ENCODE peak calls at places on chromosomes 2 and 18, in nine cellular contexts. Y, I, R, E, X, O, Q, L and W are unnamed samples.

GRCh38 chr2:112876971-112877361 is 34.0 kb upstream of the IL37 start:
- DNase-seq in L (no peak), Q (no peak), O (no peak), I (no peak), Y (no peak), X (no peak), E (no peak), R (no peak), W (no peak)

GRCh38 chr2:26399781-26400376 is 1.8 kb upstream of the DRC1 start:
- DNase-seq in Y (no peak), I (no peak), R (no peak), O (peak), E (no peak), L (no peak), X (no peak), Q (no peak), W (no peak)

GRCh38 chr2:106153781-106154180 is 40.3 kb downstream of the UXS1 start:
- DNase-seq in Q (no peak), X (no peak), E (no peak), I (no peak), Y (no peak), L (no peak), R (no peak), O (no peak), W (no peak)

GRCh38 chr2:148876190-148876588 is 1.2 kb downstream of the KIF5C start:
- DNase-seq in R (no peak), E (no peak), O (no peak), Q (no peak), Y (no peak), L (peak), I (peak), X (peak), W (no peak)

GRCh38 chr2:79910643-79911042 is 393.9 kb downstream of the LRRTM1 start:
- DNase-seq in R (no peak), E (no peak), Y (no peak), X (no peak), Q (no peak), L (no peak), O (no peak), I (no peak), W (no peak)

GRCh38 chr18:50729986-50730385 is 89.8 kb downstream of the MRO start:
- DNase-seq in X (no peak), I (no peak), R (no peak), Y (no peak), Q (no peak), O (no peak), L (no peak), E (no peak), W (no peak)

GRCh38 chr2:218027426-218028188 is 24.8 kb upstream of the TNS1 start:
- DNase-seq in Y (no peak), O (no peak), R (no peak), E (no peak), I (no peak), X (no peak), Q (peak), L (no peak), W (no peak)

GRCh38 chr18:48889981-48890735 is 60.6 kb downstream of the SMAD7 start:
- DNase-seq in X (no peak), L (no peak), Y (no peak), R (no peak), Q (no peak), E (no peak), I (no peak), O (no peak), W (no peak)

GRCh38 chr2:207163053-207163814 is 2.5 kb downstream of the KLF7 start:
- DNase-seq in I (peak), E (no peak), R (peak), O (peak), Q (peak), X (no peak), L (no peak), Y (no peak), W (peak)

GRCh38 chr2:159045545-159046454 is 77.4 kb downstream of the TANC1 start:
- DNase-seq in O (no peak), Y (no peak), L (no peak), R (no peak), Q (no peak), I (no peak), E (no peak), X (no peak), W (no peak)

GRCh38 chr2:38997784-38998183 is 108.1 kb downstream of the ARHGEF33 start:
- DNase-seq in O (no peak), X (no peak), R (peak), I (no peak), E (no peak), L (no peak), Q (peak), Y (no peak), W (peak)

GRCh38 chr2:170744248-170745002 is 25.8 kb upstream of the ERICH2 start:
- DNase-seq in R (no peak), X (no peak), Q (no peak), L (peak), E (no peak), O (no peak), I (no peak), Y (no peak), W (peak)

GRCh38 chr18:58247363-58247834 is 203.4 kb downstream of the NEDD4L start:
- DNase-seq in X (no peak), R (no peak), O (no peak), Y (no peak), Q (no peak), L (no peak), E (peak), I (no peak), W (no peak)

GRCh38 chr2:69429491-69430183 is 7.6 kb downstream of the NFU1 start:
- DNase-seq in E (no peak), R (no peak), L (no peak), Y (no peak), X (no peak), Q (no peak), O (no peak), I (no peak), W (no peak)

GRCh38 chr2:179201884-179202283 is 62.7 kb downstream of the SESTD1 start:
- DNase-seq in X (no peak), R (no peak), Y (no peak), E (no peak), O (peak), L (peak), Q (no peak), I (no peak), W (no peak)

GRCh38 chr2:141003967-141004657 is 1126.7 kb downstream of the LRP1B start:
- DNase-seq in X (no peak), E (no peak), Y (no peak), L (peak), R (no peak), O (no peak), I (no peak), Q (no peak), W (no peak)

GRCh38 chr2:118665784-118666529 is 181.5 kb downstream of the EN1 start:
- DNase-seq in Q (no peak), X (no peak), L (no peak), E (no peak), I (no peak), Y (no peak), R (no peak), O (no peak), W (no peak)

GRCh38 chr2:8543412-8544167 is 138.3 kb upstream of the ID2 start:
- DNase-seq in Y (no peak), R (peak), X (peak), O (peak), E (peak), L (peak), I (no peak), Q (peak), W (no peak)